ENCODE peak calls at places on chromosomes 5 and 9, in seven cellular contexts. T is activated naive CD8-positive, alpha-beta T cell treated with anti-CD3 and anti-CD28 coated beads, Interleukin-2, amount 50 U/mL, for 24 hours; U is NCI-H2081; Y is BJ; A is suprapubic skin; G is activated CD4-positive, alpha-beta T cell treated with anti-CD3 and anti-CD28 coated beads, Interleukin-2, amount 50 U/mL, for 4 hours; X is Calu3. L is an unnamed sample.

GRCh38 chr5:73825736-73826135 is 199.7 kb downstream of the ARHGEF28 start:
- DNase-seq in T (no peak), U (no peak), Y (no peak), A (no peak), G (no peak), X (no peak), L (no peak)

GRCh38 chr9:3954228-3954949 is 345.5 kb downstream of the GLIS3 start:
- DNase-seq in T (no peak), U (no peak), Y (no peak), A (no peak), G (no peak), X (no peak), L (no peak)

GRCh38 chr5:79495311-79495710 is 18.6 kb downstream of the HOMER1 start:
- DNase-seq in T (no peak), U (peak; percentile 57), Y (no peak), A (no peak), G (no peak), X (peak; percentile 55), L (no peak)

GRCh38 chr9:111944467-111944866 is 47.9 kb downstream of the UGCG start:
- DNase-seq in T (no peak), U (no peak), Y (no peak), A (no peak), G (no peak), X (no peak), L (no peak)

GRCh38 chr5:43038523-43038989 is 1.6 kb downstream of the ANXA2R start:
- DNase-seq in T (peak; percentile 51), U (no peak), Y (no peak), A (no peak), G (no peak), X (peak; percentile 50), L (no peak)

GRCh38 chr5:31196309-31196708 is 2.8 kb downstream of the CDH6 start:
- DNase-seq in T (no peak), U (no peak), Y (no peak), A (no peak), G (no peak), X (no peak), L (no peak)

GRCh38 chr5:150542933-150543445 is 35.1 kb downstream of the NDST1 start:
- DNase-seq in T (no peak), U (no peak), Y (no peak), A (no peak), G (no peak), X (no peak), L (no peak)

GRCh38 chr5:66933066-66933465 is 263.5 kb downstream of the CD180 start:
- DNase-seq in T (no peak), U (no peak), Y (peak; percentile 26), A (no peak), G (no peak), X (no peak), L (no peak)

GRCh38 chr9:98591696-98592095 is 117.0 kb downstream of the GABBR2 start:
- DNase-seq in T (no peak), U (no peak), Y (no peak), A (no peak), G (no peak), X (no peak), L (no peak)

GRCh38 chr5:151665584-151665982 is 21.1 kb downstream of the SPARC start:
- DNase-seq in T (no peak), U (no peak), Y (no peak), A (no peak), G (no peak), X (no peak), L (no peak)

GRCh38 chr5:171858303-171858702 is 72.7 kb downstream of the SMIM23 start:
- DNase-seq in T (no peak), U (no peak), Y (no peak), A (no peak), G (no peak), X (no peak), L (no peak)

GRCh38 chr9:21017092-21017491 is 14.3 kb downstream of the HACD4 start:
- DNase-seq in T (no peak), U (no peak), Y (no peak), A (no peak), G (no peak), X (no peak), L (no peak)

GRCh38 chr9:6305954-6306563 is 22.1 kb upstream of the TPD52L3 start:
- DNase-seq in T (no peak), U (peak; percentile 54), Y (no peak), A (no peak), G (no peak), X (no peak), L (no peak)

GRCh38 chr5:133460172-133460758 is 152.1 kb downstream of the FSTL4 start:
- DNase-seq in T (peak; percentile 67), U (no peak), Y (no peak), A (peak; percentile 16), G (no peak), X (peak; percentile 52), L (peak; percentile 64)

GRCh38 chr5:151745071-151745705 is 13.2 kb downstream of the ATOX1 start:
- DNase-seq in T (peak; percentile 37), U (no peak), Y (peak; percentile 53), A (no peak), G (no peak), X (peak; percentile 92), L (no peak)

GRCh38 chr5:172051643-172052362 is 45.4 kb upstream of the FBXW11 start:
- DNase-seq in T (no peak), U (no peak), Y (no peak), A (no peak), G (no peak), X (no peak), L (no peak)

GRCh38 chr9:133532937-133533668 is 1.4 kb upstream of the ADAMTSL2 start:
- DNase-seq in T (peak; percentile 75), U (peak; percentile 83), Y (no peak), A (no peak), G (peak; percentile 63), X (peak; percentile 81), L (peak; percentile 89)

GRCh38 chr5:87246046-87246445 is 21.6 kb upstream of the RASA1 start:
- DNase-seq in T (no peak), U (no peak), Y (no peak), A (no peak), G (no peak), X (no peak), L (no peak)

GRCh38 chr5:10293907-10294662 is 13.6 kb downstream of the CMBL start:
- DNase-seq in T (no peak), U (no peak), Y (no peak), A (no peak), G (no peak), X (no peak), L (no peak)

GRCh38 chr5:194603-195209 is 3.4 kb downstream of the LRRC14B start:
- DNase-seq in T (no peak), U (no peak), Y (no peak), A (peak; percentile 76), G (no peak), X (no peak), L (no peak)

GRCh38 chr5:142800776-142801494 is 30.8 kb downstream of the ARHGAP26 start:
- DNase-seq in T (peak; percentile 47), U (no peak), Y (no peak), A (no peak), G (no peak), X (no peak), L (no peak)

L was measured in endothelial cell.